ENCODE peak calls at places on chromosomes 5 and 9, in eight cellular contexts. V is left ventricle myocardium inferior; T is GM04504; L is iris pigment epithelial cell; B is activated CD8-positive, alpha-beta T cell treated with anti-CD3 and anti-CD28 coated beads for 36 hours; H is SK-N-SH; M is H9; R is SK-MEL-5. Y is an unnamed sample.

GRCh38 chr5:10334830-10335229 is 18.7 kb upstream of the MARCHF6 start:
- DNase-seq in V (no peak), T (no peak), L (no peak), B (no peak), H (no peak), M (no peak), R (no peak), Y (no peak)

GRCh38 chr5:10333154-10334006 is 20.1 kb upstream of the MARCHF6 start:
- DNase-seq in V (peak), T (no peak), L (peak), B (peak), H (peak), M (peak), R (no peak), Y (no peak)

GRCh38 chr5:69049151-69049550 is 44.7 kb upstream of the SLC30A5 start:
- DNase-seq in V (no peak), T (no peak), L (peak), B (no peak), H (no peak), M (no peak), R (no peak), Y (no peak)

GRCh38 chr9:34457266-34458012 is 931 bp downstream of the FAM219A start:
- DNase-seq in V (peak), T (peak), L (peak), B (peak), H (peak), M (peak), R (peak), Y (peak)

GRCh38 chr9:124695280-124695890 is 75.7 kb downstream of the NR6A1 start:
- DNase-seq in V (no peak), T (no peak), L (peak), B (no peak), H (no peak), M (no peak), R (peak), Y (no peak)

GRCh38 chr5:169798438-169798837 is 161.4 kb downstream of the DOCK2 start:
- DNase-seq in V (no peak), T (no peak), L (no peak), B (no peak), H (no peak), M (no peak), R (no peak), Y (no peak)

GRCh38 chr5:107985144-107985543 is 314.4 kb upstream of the EFNA5 start:
- DNase-seq in V (no peak), T (no peak), L (peak), B (no peak), H (no peak), M (no peak), R (no peak), Y (no peak)

GRCh38 chr5:119284031-119284430 is 71.8 kb upstream of the TNFAIP8 start:
- DNase-seq in V (no peak), T (no peak), L (no peak), B (no peak), H (no peak), M (no peak), R (no peak), Y (no peak)

GRCh38 chr5:135457424-135458071 is 5.4 kb upstream of the TIFAB start:
- DNase-seq in V (peak), T (no peak), L (peak), B (peak), H (peak), M (peak), R (peak), Y (no peak)

GRCh38 chr9:132210472-132211145 is 48.8 kb downstream of the NTNG2 start:
- DNase-seq in V (no peak), T (no peak), L (peak), B (peak), H (no peak), M (no peak), R (no peak), Y (no peak)

GRCh38 chr5:171420429-171421231 is 1.2 kb downstream of the FGF18 start:
- DNase-seq in V (peak), T (peak), L (peak), B (no peak), H (peak), M (peak), R (no peak), Y (peak)

GRCh38 chr9:7968642-7969041 is 169.1 kb upstream of the DMAC1 start:
- DNase-seq in V (no peak), T (no peak), L (no peak), B (no peak), H (no peak), M (no peak), R (no peak), Y (no peak)

GRCh38 chr9:134807726-134808125 is 72.9 kb upstream of the FCN2 start:
- DNase-seq in V (no peak), T (peak), L (peak), B (no peak), H (no peak), M (no peak), R (no peak), Y (peak)

GRCh38 chr9:122029898-122030297 is 63.2 kb downstream of the TTLL11 start:
- DNase-seq in V (no peak), T (no peak), L (no peak), B (no peak), H (no peak), M (no peak), R (no peak), Y (no peak)

GRCh38 chr5:164053123-164053522 is 547.7 kb downstream of the MAT2B start:
- DNase-seq in V (no peak), T (no peak), L (no peak), B (no peak), H (peak), M (no peak), R (peak), Y (no peak)

GRCh38 chr5:102681403-102681983 is 73.6 kb upstream of the PAM start:
- DNase-seq in V (peak), T (peak), L (peak), B (peak), H (peak), M (peak), R (peak), Y (peak)

GRCh38 chr9:131337131-131337848 is 47.8 kb downstream of the PLPP7 start:
- DNase-seq in V (peak), T (no peak), L (no peak), B (no peak), H (no peak), M (no peak), R (no peak), Y (no peak)

GRCh38 chr5:60652206-60652605 is 47.8 kb downstream of the DEPDC1B start:
- DNase-seq in V (no peak), T (peak), L (peak), B (no peak), H (no peak), M (no peak), R (peak), Y (peak)

GRCh38 chr5:149639718-149640117 is 58.4 kb downstream of the ARHGEF37 start:
- DNase-seq in V (peak), T (no peak), L (no peak), B (no peak), H (peak), M (no peak), R (no peak), Y (no peak)

GRCh38 chr9:89408628-89409101 is 89.2 kb downstream of the SEMA4D start:
- DNase-seq in V (no peak), T (no peak), L (no peak), B (peak), H (no peak), M (no peak), R (no peak), Y (no peak)

GRCh38 chr5:124438390-124439380 is 307.8 kb downstream of the ZNF608 start:
- DNase-seq in V (no peak), T (no peak), L (no peak), B (no peak), H (no peak), M (peak), R (no peak), Y (no peak)

GRCh38 chr5:53642006-53642405 is 81.6 kb downstream of the NDUFS4 start:
- DNase-seq in V (no peak), T (peak), L (peak), B (no peak), H (no peak), M (no peak), R (no peak), Y (no peak)

GRCh38 chr9:6605202-6605601 is 40.3 kb downstream of the GLDC start:
- DNase-seq in V (no peak), T (no peak), L (no peak), B (peak), H (no peak), M (no peak), R (peak), Y (no peak)

GRCh38 chr5:142293486-142293885 is 31.3 kb downstream of the SPRY4 start:
- DNase-seq in V (no peak), T (no peak), L (no peak), B (no peak), H (no peak), M (no peak), R (no peak), Y (no peak)

GRCh38 chr5:95620870-95621838 is 1.3 kb downstream of the GPR150 start:
- DNase-seq in V (peak), T (no peak), L (peak), B (peak), H (peak), M (peak), R (no peak), Y (no peak)

GRCh38 chr9:31445960-31446359 is 938.5 kb upstream of the ACO1 start:
- DNase-seq in V (no peak), T (no peak), L (no peak), B (no peak), H (no peak), M (no peak), R (no peak), Y (no peak)

GRCh38 chr5:43157068-43157467 is 35.0 kb upstream of the NIM1K start:
- DNase-seq in V (no peak), T (no peak), L (no peak), B (no peak), H (no peak), M (no peak), R (no peak), Y (no peak)

GRCh38 chr5:132812949-132813598 is at the start of gene SOWAHA:
- DNase-seq in V (no peak), T (no peak), L (no peak), B (peak), H (no peak), M (peak), R (no peak), Y (no peak)

GRCh38 chr9:20312732-20313131 is 309.6 kb downstream of the MLLT3 start:
- DNase-seq in V (no peak), T (no peak), L (peak), B (no peak), H (no peak), M (no peak), R (no peak), Y (no peak)

GRCh38 chr5:140602165-140602564 is 30.8 kb downstream of the CD14 start:
- DNase-seq in V (no peak), T (no peak), L (no peak), B (no peak), H (no peak), M (no peak), R (no peak), Y (no peak)

GRCh38 chr9:82495884-82496777 is 507.6 kb downstream of the SPATA31D1 start:
- DNase-seq in V (peak), T (no peak), L (no peak), B (no peak), H (no peak), M (no peak), R (no peak), Y (no peak)

GRCh38 chr5:167871091-167871490 is 420.4 kb upstream of the WWC1 start:
- DNase-seq in V (no peak), T (no peak), L (no peak), B (no peak), H (no peak), M (no peak), R (no peak), Y (no peak)

GRCh38 chr5:96324708-96325107 is 108.3 kb downstream of the PCSK1 start:
- DNase-seq in V (no peak), T (no peak), L (peak), B (no peak), H (no peak), M (no peak), R (no peak), Y (peak)